ENCODE peak calls at places on chromosomes 2 and 18, in six cellular contexts. M, Z, Q, A, C and F are unnamed samples.

GRCh38 chr2:239700946-239701345 is 300.1 kb upstream of the HDAC4 start:
- DNase-seq in M (no peak), Z (no peak), Q (no peak), A (no peak), C (no peak), F (no peak)

GRCh38 chr18:23825978-23826405 is 136.7 kb downstream of the LAMA3 start:
- DNase-seq in M (no peak), Z (no peak), Q (no peak), A (peak), C (peak), F (no peak)

GRCh38 chr2:183164111-183165015 is 40.1 kb downstream of the NUP35 start:
- DNase-seq in M (no peak), Z (no peak), Q (no peak), A (no peak), C (no peak), F (peak)

GRCh38 chr2:239042046-239042445 is 194.2 kb downstream of the TWIST2 start:
- DNase-seq in M (no peak), Z (no peak), Q (no peak), A (no peak), C (no peak), F (no peak)

GRCh38 chr18:55275042-55275897 is 312.7 kb downstream of the TCF4 start:
- DNase-seq in M (no peak), Z (no peak), Q (no peak), A (peak), C (peak), F (peak)

GRCh38 chr2:69489793-69490192 is 52.6 kb upstream of the NFU1 start:
- DNase-seq in M (no peak), Z (no peak), Q (no peak), A (peak), C (no peak), F (no peak)

GRCh38 chr2:32732912-32733472 is 105.1 kb downstream of the TTC27 start:
- DNase-seq in M (no peak), Z (no peak), Q (no peak), A (no peak), C (no peak), F (no peak)

GRCh38 chr18:11570770-11571169 is 38.6 kb upstream of the SLC35G4 start:
- DNase-seq in M (no peak), Z (no peak), Q (no peak), A (no peak), C (peak), F (peak)

GRCh38 chr2:238860966-238861730 is 13.3 kb downstream of the TWIST2 start:
- DNase-seq in M (no peak), Z (no peak), Q (no peak), A (no peak), C (peak), F (no peak)

GRCh38 chr18:23837591-23837990 is 148.3 kb downstream of the LAMA3 start:
- DNase-seq in M (no peak), Z (no peak), Q (no peak), A (peak), C (peak), F (no peak)

GRCh38 chr2:218009191-218010114 is 6.7 kb upstream of the TNS1 start:
- DNase-seq in M (no peak), Z (no peak), Q (no peak), A (no peak), C (no peak), F (no peak)

GRCh38 chr2:117980783-117981676 is 32.8 kb downstream of the CCDC93 start:
- DNase-seq in M (no peak), Z (no peak), Q (no peak), A (peak), C (peak), F (peak)

GRCh38 chr2:235587202-235587601 is 93.4 kb downstream of the AGAP1 start:
- DNase-seq in M (no peak), Z (no peak), Q (no peak), A (no peak), C (no peak), F (no peak)

GRCh38 chr2:40470817-40471809 is 19.2 kb upstream of the SLC8A1 start:
- DNase-seq in M (no peak), Z (no peak), Q (no peak), A (no peak), C (no peak), F (no peak)

GRCh38 chr2:45822272-45822630 is 170.8 kb downstream of the PRKCE start:
- DNase-seq in M (no peak), Z (no peak), Q (no peak), A (no peak), C (no peak), F (no peak)

GRCh38 chr18:31643003-31643402 is 41.4 kb downstream of the B4GALT6 start:
- DNase-seq in M (no peak), Z (no peak), Q (no peak), A (no peak), C (peak), F (no peak)

GRCh38 chr2:102581911-102582310 is 37.4 kb upstream of the SLC9A2 start:
- DNase-seq in M (no peak), Z (no peak), Q (no peak), A (no peak), C (no peak), F (no peak)

GRCh38 chr2:45595724-45596435 is 15.2 kb downstream of the SRBD1 start:
- DNase-seq in M (no peak), Z (no peak), Q (no peak), A (peak), C (peak), F (no peak)

GRCh38 chr2:48567671-48568070 is 37.7 kb downstream of the STON1 start:
- DNase-seq in M (no peak), Z (no peak), Q (no peak), A (no peak), C (no peak), F (no peak)

GRCh38 chr2:138502253-138503086 is 900 bp downstream of the SPOPL start:
- DNase-seq in M (no peak), Z (no peak), Q (no peak), A (no peak), C (peak), F (no peak)

DNA sequence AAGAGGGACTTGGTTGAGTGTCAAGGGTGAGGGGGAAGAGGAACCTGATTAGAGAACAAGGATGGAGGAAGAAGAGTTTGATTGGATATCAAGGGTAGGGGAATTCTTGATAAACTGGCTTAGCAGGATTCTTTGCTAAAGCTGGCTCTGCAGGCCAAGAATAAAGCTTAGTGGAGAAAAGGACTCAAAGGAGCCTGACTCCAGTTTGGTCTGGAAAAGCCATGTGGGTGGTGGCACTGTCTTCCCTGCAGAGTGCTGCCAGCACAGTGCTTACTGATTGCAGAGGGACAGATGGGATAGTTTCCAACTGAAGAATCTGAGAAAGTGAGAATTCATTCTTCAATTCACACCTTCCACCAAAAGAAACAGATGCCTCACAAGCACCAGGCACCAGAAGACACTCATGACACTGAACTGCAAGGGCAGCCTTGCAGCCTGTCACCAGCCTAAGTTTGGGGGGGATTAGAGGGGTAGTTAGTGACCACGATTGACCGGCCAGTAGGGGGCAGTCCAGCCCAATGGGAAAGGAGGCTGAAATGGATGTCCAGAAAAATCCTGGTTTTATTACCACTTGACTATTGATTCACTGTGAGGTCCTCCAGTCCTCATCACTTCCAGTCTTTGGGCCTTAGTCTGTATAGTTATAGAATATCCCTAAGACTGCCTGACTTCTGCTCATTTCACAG is 334.5 kb downstream of the SMAD2 start:
- DNase-seq in M (peak), Z (no peak), Q (peak), A (no peak), C (no peak), F (no peak)
- TF ChIP-seq CTCF in M (peak), Z (peak), Q (peak), A (no peak), C (no peak), F (peak)

GRCh38 chr2:120876526-120877280 is 141.0 kb downstream of the GLI2 start:
- DNase-seq in M (no peak), Z (no peak), Q (no peak), A (no peak), C (no peak), F (no peak)

GRCh38 chr2:120873958-120874357 is 138.3 kb downstream of the GLI2 start:
- DNase-seq in M (no peak), Z (no peak), Q (no peak), A (no peak), C (no peak), F (no peak)

GRCh38 chr2:120874876-120875275 is 139.2 kb downstream of the GLI2 start:
- DNase-seq in M (no peak), Z (no peak), Q (no peak), A (no peak), C (no peak), F (no peak)

GRCh38 chr2:120875431-120875830 is 139.8 kb downstream of the GLI2 start:
- DNase-seq in M (no peak), Z (no peak), Q (no peak), A (no peak), C (peak), F (no peak)

GRCh38 chr2:120874401-120874821 is 138.7 kb downstream of the GLI2 start:
- DNase-seq in M (no peak), Z (no peak), Q (no peak), A (no peak), C (no peak), F (no peak)
- H3K4me3 ChIP-seq in M (no peak), Z (no peak), Q (no peak), A (no peak), C (no peak), F (no peak)

DNA sequence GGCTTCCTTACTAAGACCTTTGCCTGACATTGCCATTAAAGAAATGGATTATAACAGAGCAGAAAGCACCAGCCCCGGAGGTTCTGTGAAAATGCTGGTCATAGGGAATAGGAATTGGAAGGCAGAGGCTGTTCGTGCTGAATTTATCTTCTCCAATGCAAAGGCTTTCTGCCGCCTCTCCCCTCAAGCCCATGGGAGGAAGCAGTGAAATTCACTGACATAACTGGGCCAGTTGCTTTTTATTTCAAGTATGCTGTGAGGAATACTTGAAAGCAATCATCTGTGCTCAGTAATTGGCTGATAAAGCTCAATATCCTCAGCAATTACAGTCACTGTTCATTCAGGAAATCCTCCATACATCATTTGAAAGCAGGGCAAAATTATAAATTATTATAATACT is 85.4 kb upstream of the LINC00305 start:
- DNase-seq in M (no peak), Z (no peak), Q (no peak), A (no peak), C (no peak), F (no peak)
- TF ChIP-seq CTCF in M (no peak), Z (no peak), Q (no peak), A (no peak), C (no peak), F (no peak)

GRCh38 chr2:177756346-177756745 is 316.2 kb downstream of the PDE11A start:
- DNase-seq in M (no peak), Z (no peak), Q (no peak), A (no peak), C (no peak), F (no peak)

GRCh38 chr2:177758591-177759371 is 313.8 kb downstream of the PDE11A start:
- DNase-seq in M (no peak), Z (no peak), Q (peak), A (no peak), C (peak), F (no peak)

GRCh38 chr2:177754476-177754873 is 318.1 kb downstream of the PDE11A start:
- DNase-seq in M (no peak), Z (no peak), Q (no peak), A (no peak), C (no peak), F (no peak)

GRCh38 chr2:177748360-177748759 is 324.2 kb downstream of the PDE11A start:
- DNase-seq in M (no peak), Z (no peak), Q (no peak), A (no peak), C (no peak), F (no peak)

DNA sequence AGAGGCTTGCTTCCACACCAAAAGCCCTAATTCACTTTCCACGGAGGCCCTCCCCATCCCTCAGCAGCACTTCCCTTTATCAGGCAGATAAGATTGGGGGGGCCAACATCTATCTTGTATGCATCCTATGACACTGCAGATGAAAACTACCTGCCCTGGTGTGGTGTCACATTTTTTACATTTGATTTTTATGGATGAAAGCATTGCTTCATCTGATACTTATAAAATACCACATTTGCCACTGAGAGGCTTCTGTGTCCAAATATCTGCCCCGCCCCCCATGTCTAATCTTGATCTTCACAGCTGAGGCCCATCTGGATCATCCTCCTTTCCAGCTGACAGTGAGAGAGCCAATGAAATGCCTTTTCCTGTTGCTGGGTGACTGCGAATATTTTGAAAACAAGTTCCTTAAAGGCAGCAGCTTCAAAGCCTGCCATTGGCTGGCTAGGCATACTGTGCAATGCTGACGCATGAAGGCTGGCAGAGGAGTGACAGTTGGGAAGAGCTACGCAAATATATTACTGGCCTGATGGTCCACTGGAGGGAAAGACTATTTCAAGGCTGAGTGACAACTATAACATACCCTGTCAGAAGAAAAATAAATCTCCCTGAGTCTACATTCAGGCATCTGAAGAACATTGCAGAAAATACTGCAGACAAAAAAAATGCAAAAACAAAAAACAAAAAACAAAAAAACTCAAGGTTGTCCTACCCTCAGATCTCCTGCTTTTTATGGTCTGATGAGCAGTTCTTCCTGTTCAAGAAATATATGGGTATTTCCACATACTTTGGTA is 318.7 kb downstream of the PDE11A start:
- DNase-seq in M (peak), Z (no peak), Q (peak), A (peak), C (peak), F (peak)
- H3K4me3 ChIP-seq in M (no peak), Z (no peak), Q (no peak), A (no peak), C (no peak), F (no peak)

DNA sequence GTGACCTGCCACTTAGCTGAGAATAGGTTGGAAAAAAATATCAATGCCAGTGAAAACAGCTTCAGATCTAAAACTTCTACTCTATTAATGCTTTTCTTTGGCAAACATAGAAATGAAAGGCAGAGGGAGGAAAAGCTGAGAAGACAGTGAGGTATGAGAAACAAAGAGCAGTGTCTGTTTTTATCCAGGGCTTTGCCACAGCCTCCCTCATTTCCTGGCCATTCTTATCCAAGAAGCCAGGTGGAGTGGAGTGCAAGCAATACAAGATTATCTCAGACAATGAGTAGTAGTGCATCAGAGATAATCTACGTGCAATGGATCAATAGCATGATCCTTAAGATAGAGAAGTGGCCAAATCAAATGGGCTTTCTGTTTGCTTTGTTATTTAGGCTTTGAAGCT is 808.7 kb upstream of the PIK3C3 start:
- DNase-seq in M (no peak), Z (no peak), Q (no peak), A (no peak), C (no peak), F (no peak)
- TF ChIP-seq CTCF in M (no peak), Z (no peak), Q (no peak), A (no peak), C (no peak), F (no peak)

DNA sequence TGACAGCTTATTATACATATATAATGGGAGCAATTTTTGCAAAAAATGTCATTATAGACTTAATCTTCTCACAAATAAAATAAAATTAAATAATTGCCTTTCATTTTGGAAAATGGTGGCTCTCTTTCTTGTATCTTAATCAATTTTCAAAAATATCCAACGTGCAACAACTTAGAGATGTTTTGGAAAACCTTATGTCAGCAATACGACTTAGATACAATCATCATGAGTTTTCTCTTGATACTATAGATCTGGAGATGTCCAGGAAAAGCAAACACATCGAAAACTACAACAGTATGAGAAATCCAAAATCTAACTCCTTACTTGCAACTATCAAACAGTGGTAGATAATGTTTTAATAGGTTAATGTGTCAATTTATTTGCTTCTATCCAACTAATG is 1529.0 kb downstream of the LRP1B start:
- DNase-seq in M (no peak), Z (no peak), Q (no peak), A (no peak), C (no peak), F (no peak)
- H3K4me3 ChIP-seq in M (no peak), Z (no peak), Q (no peak), A (no peak), C (no peak), F (no peak)

DNA sequence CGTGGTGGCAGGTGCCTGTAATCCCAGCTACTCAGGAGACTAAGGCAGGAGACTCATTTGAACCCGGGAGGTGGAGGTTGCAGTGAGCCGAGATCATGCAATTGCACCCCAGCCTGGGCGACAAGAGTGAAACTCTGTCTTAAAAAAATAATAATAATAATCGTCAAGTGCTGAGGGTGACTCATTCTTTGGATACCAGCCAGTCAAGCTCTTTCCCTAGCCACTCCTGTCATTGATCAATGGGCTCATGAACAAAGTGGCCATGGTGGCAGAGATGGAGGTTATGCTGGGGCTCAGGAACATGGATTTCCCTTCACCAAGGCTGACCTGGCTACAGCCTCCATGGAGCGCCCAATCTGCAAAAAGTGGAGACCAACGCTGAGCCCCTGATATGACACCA is 94.5 kb upstream of the HAAO start:
- DNase-seq in M (no peak), Z (no peak), Q (no peak), A (no peak), C (no peak), F (no peak)
- TF ChIP-seq CTCF in M (no peak), Z (no peak), Q (no peak), A (no peak), C (no peak), F (no peak)